ENCODE peak calls at places on chromosome 13, in four cellular contexts. One of them, this sample, is unnamed.

GRCh38 chr13:60756306-60756705 is 359.3 kb downstream of the TDRD3 start:
- DNase-seq in PC-3: peak; percentile 8
- DNase-seq in fibroblast of lung: peak; percentile 24
- DNase-seq in HCT116: no peak
- DNase-seq in this sample: no peak

GRCh38 chr13:43122706-43123268 is 99.4 kb downstream of the DNAJC15 start:
- DNase-seq in PC-3: no peak
- DNase-seq in fibroblast of lung: no peak
- DNase-seq in HCT116: no peak
- DNase-seq in this sample: no peak

GRCh38 chr13:60258349-60258748 is 94.6 kb upstream of the DIAPH3 start:
- DNase-seq in PC-3: no peak
- DNase-seq in fibroblast of lung: no peak
- DNase-seq in HCT116: no peak
- DNase-seq in this sample: no peak

GRCh38 chr13:31005066-31005465 is 72.6 kb downstream of the TEX26 start:
- DNase-seq in PC-3: no peak
- DNase-seq in fibroblast of lung: no peak
- DNase-seq in HCT116: no peak
- DNase-seq in this sample: no peak

GRCh38 chr13:41649659-41650058 is 192.3 kb downstream of the RGCC start:
- DNase-seq in PC-3: peak; percentile 43
- DNase-seq in fibroblast of lung: peak; percentile 36
- DNase-seq in HCT116: peak; percentile 22
- DNase-seq in this sample: no peak

GRCh38 chr13:20193924-20194631 is 1.3 kb upstream of the GJB2 start:
- DNase-seq in PC-3: no peak
- DNase-seq in fibroblast of lung: no peak
- DNase-seq in HCT116: no peak
- DNase-seq in this sample: no peak

GRCh38 chr13:91539458-91540156 is 141.2 kb downstream of the GPC5 start:
- DNase-seq in PC-3: no peak
- DNase-seq in fibroblast of lung: no peak
- DNase-seq in HCT116: no peak
- DNase-seq in this sample: no peak

GRCh38 chr13:77981191-77981925 is 62.7 kb upstream of the EDNRB start:
- DNase-seq in PC-3: no peak
- DNase-seq in fibroblast of lung: peak; percentile 23
- DNase-seq in HCT116: no peak
- DNase-seq in this sample: no peak

GRCh38 chr13:80341098-80341701 is at the start of gene SPRY2:
- DNase-seq in PC-3: peak; percentile 89
- DNase-seq in fibroblast of lung: peak; percentile 97
- DNase-seq in HCT116: peak; percentile 68
- DNase-seq in this sample: peak; percentile 99

GRCh38 chr13:60671386-60671785 is 274.4 kb downstream of the TDRD3 start:
- DNase-seq in PC-3: no peak
- DNase-seq in fibroblast of lung: no peak
- DNase-seq in HCT116: no peak
- DNase-seq in this sample: no peak

GRCh38 chr13:113507564-113508210 is 17.2 kb upstream of the DCUN1D2 start:
- DNase-seq in PC-3: no peak
- DNase-seq in fibroblast of lung: no peak
- DNase-seq in HCT116: no peak
- DNase-seq in this sample: no peak

GRCh38 chr13:79423801-79424642 is 18.0 kb upstream of the RBM26 start:
- DNase-seq in PC-3: peak; percentile 58
- DNase-seq in fibroblast of lung: peak; percentile 47
- DNase-seq in HCT116: peak; percentile 28
- DNase-seq in this sample: no peak

GRCh38 chr13:98014766-98015165 is 61.3 kb downstream of the IPO5 start:
- DNase-seq in PC-3: peak; percentile 39
- DNase-seq in fibroblast of lung: peak; percentile 80
- DNase-seq in HCT116: no peak
- DNase-seq in this sample: no peak

GRCh38 chr13:51538626-51539179 is 45.6 kb upstream of the WDFY2 start:
- DNase-seq in PC-3: no peak
- DNase-seq in fibroblast of lung: no peak
- DNase-seq in HCT116: no peak
- DNase-seq in this sample: no peak

GRCh38 chr13:47146136-47146535 is 249.3 kb upstream of the HTR2A start:
- DNase-seq in PC-3: peak; percentile 58
- DNase-seq in fibroblast of lung: peak; percentile 83
- DNase-seq in HCT116: no peak
- DNase-seq in this sample: no peak

GRCh38 chr13:111114362-111115050 is 604 bp upstream of the ARHGEF7 start:
- DNase-seq in PC-3: no peak
- DNase-seq in fibroblast of lung: peak; percentile 43
- DNase-seq in HCT116: no peak
- DNase-seq in this sample: no peak

GRCh38 chr13:53064721-53065120 is 36.1 kb downstream of the OLFM4 start:
- DNase-seq in PC-3: no peak
- DNase-seq in fibroblast of lung: no peak
- DNase-seq in HCT116: no peak
- DNase-seq in this sample: no peak

GRCh38 chr13:32259116-32259515 is 56.0 kb downstream of the ZAR1L start:
- DNase-seq in PC-3: no peak
- DNase-seq in fibroblast of lung: no peak
- DNase-seq in HCT116: no peak
- DNase-seq in this sample: no peak

GRCh38 chr13:103573446-103573845 is 507.2 kb upstream of the SLC10A2 start:
- DNase-seq in PC-3: no peak
- DNase-seq in fibroblast of lung: no peak
- DNase-seq in HCT116: no peak
- DNase-seq in this sample: no peak

GRCh38 chr13:43057653-43058317 is 34.4 kb downstream of the DNAJC15 start:
- DNase-seq in PC-3: no peak
- DNase-seq in fibroblast of lung: peak; percentile 58
- DNase-seq in HCT116: peak; percentile 68
- DNase-seq in this sample: no peak

GRCh38 chr13:33312150-33312908 is 26.8 kb upstream of the STARD13 start:
- DNase-seq in PC-3: no peak
- DNase-seq in fibroblast of lung: peak; percentile 14
- DNase-seq in HCT116: no peak
- DNase-seq in this sample: no peak

GRCh38 chr13:113658836-113659235 is 838 bp upstream of the ATP4B start:
- DNase-seq in PC-3: no peak
- DNase-seq in fibroblast of lung: no peak
- DNase-seq in HCT116: no peak
- DNase-seq in this sample: peak; percentile 30

GRCh38 chr13:43522788-43523187 is 264.0 kb downstream of the ENOX1 start:
- DNase-seq in PC-3: no peak
- DNase-seq in fibroblast of lung: peak; percentile 77
- DNase-seq in HCT116: no peak
- DNase-seq in this sample: no peak

GRCh38 chr13:66689037-66689619 is 541.0 kb downstream of the PCDH9 start:
- DNase-seq in PC-3: no peak
- DNase-seq in fibroblast of lung: peak; percentile 10
- DNase-seq in HCT116: no peak
- DNase-seq in this sample: no peak

GRCh38 chr13:20585371-20585770 is 18.4 kb downstream of the IFT88 start:
- DNase-seq in PC-3: no peak
- DNase-seq in fibroblast of lung: no peak
- DNase-seq in HCT116: no peak
- DNase-seq in this sample: no peak

GRCh38 chr13:111247552-111247951 is 72.9 kb upstream of the TEX29 start:
- DNase-seq in PC-3: no peak
- DNase-seq in fibroblast of lung: no peak
- DNase-seq in HCT116: no peak
- DNase-seq in this sample: no peak

GRCh38 chr13:106570354-106570822 is 2.5 kb upstream of the ARGLU1 start:
- DNase-seq in PC-3: no peak
- DNase-seq in fibroblast of lung: peak; percentile 78
- DNase-seq in HCT116: peak; percentile 92
- DNase-seq in this sample: peak; percentile 91

GRCh38 chr13:30037766-30038165 is 187.3 kb upstream of the UBL3 start:
- DNase-seq in PC-3: no peak
- DNase-seq in fibroblast of lung: peak; percentile 74
- DNase-seq in HCT116: no peak
- DNase-seq in this sample: peak; percentile 69

GRCh38 chr13:34748078-34748477 is 194.0 kb upstream of the NBEA start:
- DNase-seq in PC-3: no peak
- DNase-seq in fibroblast of lung: peak; percentile 92
- DNase-seq in HCT116: no peak
- DNase-seq in this sample: no peak
- H3K4me3 ChIP-seq in PC-3: no peak overlapping the region
- H3K4me3 ChIP-seq in fibroblast of lung: no peak overlapping the region
- H3K4me3 ChIP-seq in HCT116: no peak overlapping the region
- H3K4me3 ChIP-seq in this sample: no peak overlapping the region

DNA sequence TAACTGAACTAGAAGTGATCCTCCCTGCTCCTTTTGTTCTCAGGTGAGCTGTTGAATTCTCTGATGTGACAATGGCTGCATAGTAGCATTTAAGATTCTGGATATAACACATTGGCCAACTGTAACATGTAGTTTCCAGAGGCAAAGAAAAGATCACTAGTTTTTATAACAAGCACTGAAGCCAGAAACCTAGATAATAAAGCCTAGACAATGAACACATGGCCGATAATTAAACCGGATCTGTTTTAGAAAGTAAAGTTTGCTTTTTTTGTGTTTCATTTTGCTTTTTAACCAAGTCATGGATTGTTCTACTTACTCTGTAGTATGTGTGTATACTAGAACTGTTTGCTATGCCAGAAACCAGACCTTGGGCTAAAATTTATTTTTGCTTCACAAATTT is 225.5 kb upstream of the KLHL1 start:
- DNase-seq in PC-3: no peak
- DNase-seq in fibroblast of lung: no peak
- DNase-seq in HCT116: no peak
- DNase-seq in this sample: no peak
- H4K20me1 ChIP-seq in PC-3: no peaks in the 10 kb centered on the region
- H4K20me1 ChIP-seq in fibroblast of lung: no peaks in the 10 kb centered on the region
- H4K20me1 ChIP-seq in HCT116: no peaks in the 10 kb centered on the region
- H4K20me1 ChIP-seq in this sample: no peaks in the 10 kb centered on the region

GRCh38 chr13:109904218-109904617 is 117.8 kb upstream of the IRS2 start:
- DNase-seq in PC-3: no peak
- DNase-seq in fibroblast of lung: no peak
- DNase-seq in HCT116: peak; percentile 44
- DNase-seq in this sample: no peak
- H2AFZ ChIP-seq in PC-3: no peak overlapping the region
- H2AFZ ChIP-seq in fibroblast of lung: no peak overlapping the region
- H2AFZ ChIP-seq in HCT116: peak overlapping the region; percentile 55
- H2AFZ ChIP-seq in this sample: no peak overlapping the region

GRCh38 chr13:99326012-99326411 is 18.8 kb upstream of the GPR183 start:
- DNase-seq in PC-3: no peak
- DNase-seq in fibroblast of lung: no peak
- DNase-seq in HCT116: no peak
- DNase-seq in this sample: no peak

GRCh38 chr13:99323488-99323887 is 16.3 kb upstream of the GPR183 start:
- DNase-seq in PC-3: peak; percentile 48
- DNase-seq in fibroblast of lung: peak; percentile 79
- DNase-seq in HCT116: peak; percentile 60
- DNase-seq in this sample: no peak

GRCh38 chr13:99321709-99322108 is 14.5 kb upstream of the GPR183 start:
- DNase-seq in PC-3: no peak
- DNase-seq in fibroblast of lung: no peak
- DNase-seq in HCT116: no peak
- DNase-seq in this sample: no peak

GRCh38 chr13:99320693-99321481 is 13.7 kb upstream of the GPR183 start:
- DNase-seq in PC-3: peak; percentile 88
- DNase-seq in fibroblast of lung: peak; percentile 84
- DNase-seq in HCT116: peak; percentile 68
- DNase-seq in this sample: no peak

GRCh38 chr13:99322297-99323103 is 15.3 kb upstream of the GPR183 start:
- DNase-seq in PC-3: peak; percentile 59
- DNase-seq in fibroblast of lung: peak; percentile 92
- DNase-seq in HCT116: no peak
- DNase-seq in this sample: peak; percentile 84
- H3K4me3 ChIP-seq in PC-3: no peak overlapping the region
- H3K4me3 ChIP-seq in fibroblast of lung: no peak overlapping the region
- H3K4me3 ChIP-seq in HCT116: no peak overlapping the region
- H3K4me3 ChIP-seq in this sample: no peak overlapping the region

GRCh38 chr13:24151864-24152263 is 8.7 kb upstream of the SPATA13 start:
- DNase-seq in PC-3: no peak
- DNase-seq in fibroblast of lung: no peak
- DNase-seq in HCT116: no peak
- DNase-seq in this sample: no peak

GRCh38 chr13:24152292-24153214 is 8.0 kb upstream of the SPATA13 start:
- DNase-seq in PC-3: no peak
- DNase-seq in fibroblast of lung: no peak
- DNase-seq in HCT116: no peak
- DNase-seq in this sample: no peak

GRCh38 chr13:24153979-24154378 is 6.5 kb upstream of the SPATA13 start:
- DNase-seq in PC-3: no peak
- DNase-seq in fibroblast of lung: no peak
- DNase-seq in HCT116: no peak
- DNase-seq in this sample: no peak

GRCh38 chr13:24150613-24151012 is 9.9 kb upstream of the SPATA13 start:
- DNase-seq in PC-3: no peak
- DNase-seq in fibroblast of lung: no peak
- DNase-seq in HCT116: no peak
- DNase-seq in this sample: no peak

DNA sequence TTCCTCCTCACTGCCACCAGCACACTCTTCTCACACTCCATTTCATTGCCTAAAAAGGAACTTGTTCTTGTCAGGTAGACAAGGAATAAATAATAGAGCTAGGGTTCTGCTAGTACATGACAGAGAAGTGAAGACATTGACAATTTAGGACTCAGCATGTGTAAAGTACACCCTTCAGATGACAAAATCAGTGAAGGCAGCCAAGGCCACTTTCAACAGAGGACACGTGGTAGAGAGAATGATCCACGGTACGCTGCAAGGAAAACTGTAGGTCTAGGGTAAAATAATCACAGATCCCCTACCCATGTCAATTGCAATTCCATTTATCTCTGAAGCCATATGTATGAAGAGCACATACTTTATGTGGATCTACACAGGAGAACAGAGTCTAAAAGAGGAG is 7.2 kb upstream of the SPATA13 start:
- DNase-seq in PC-3: no peak
- DNase-seq in fibroblast of lung: no peak
- DNase-seq in HCT116: no peak
- DNase-seq in this sample: no peak
- H4K20me1 ChIP-seq in PC-3: no peaks in the 10 kb centered on the region
- H4K20me1 ChIP-seq in fibroblast of lung: no peaks in the 10 kb centered on the region
- H4K20me1 ChIP-seq in HCT116: no peaks in the 10 kb centered on the region
- H4K20me1 ChIP-seq in this sample: no peaks in the 10 kb centered on the region

This sample was measured in osteoblast.